ENCODE peak calls at places on chromosomes 6 and 20, in ten cellular contexts. E is astrocyte of the hippocampus, Y is cardiac muscle cell, G is Right ventricle myocardium superior, Q is left colon, U is fibroblast of villous mesenchyme, K is T-cell, D is GM06990, M is sigmoid colon, C is ELR. A is an unnamed sample.

GRCh38 chr6:38404355-38404754 is 235.4 kb downstream of the BTBD9 start:
- DNase-seq in E (peak), Y (peak), G (no peak), Q (no peak), U (no peak), K (no peak), D (no peak), M (no peak), C (no peak), A (no peak)

GRCh38 chr20:32623667-32624157 is 38.6 kb upstream of the NOL4L start:
- DNase-seq in E (no peak), Y (no peak), G (no peak), Q (no peak), U (no peak), K (no peak), D (no peak), M (no peak), C (no peak), A (no peak)

GRCh38 chr20:32960222-32960518 is 44.1 kb downstream of the SUN5 start:
- DNase-seq in E (no peak), Y (no peak), G (no peak), Q (no peak), U (no peak), K (no peak), D (no peak), M (no peak), C (no peak), A (no peak)

GRCh38 chr6:21455071-21455470 is 138.5 kb upstream of the SOX4 start:
- DNase-seq in E (no peak), Y (peak), G (no peak), Q (no peak), U (peak), K (no peak), D (no peak), M (no peak), C (no peak), A (no peak)

GRCh38 chr20:34689486-34689885 is 12.6 kb upstream of the PIGU start:
- DNase-seq in E (no peak), Y (peak), G (no peak), Q (no peak), U (peak), K (no peak), D (no peak), M (no peak), C (peak), A (no peak)

GRCh38 chr20:2799688-2800589 is 488 bp downstream of the CPXM1 start:
- DNase-seq in E (peak), Y (peak), G (peak), Q (no peak), U (no peak), K (no peak), D (no peak), M (no peak), C (no peak), A (peak)

GRCh38 chr6:45915776-45916348 is 99.8 kb downstream of the CLIC5 start:
- DNase-seq in E (no peak), Y (no peak), G (no peak), Q (no peak), U (no peak), K (no peak), D (no peak), M (no peak), C (no peak), A (no peak)

GRCh38 chr6:122568865-122569264 is 41.3 kb upstream of the PKIB start:
- DNase-seq in E (no peak), Y (no peak), G (no peak), Q (peak), U (no peak), K (no peak), D (no peak), M (no peak), C (no peak), A (no peak)

GRCh38 chr6:146543211-146543939 is at the start of gene RAB32:
- DNase-seq in E (peak), Y (peak), G (peak), Q (peak), U (peak), K (peak), D (peak), M (peak), C (peak), A (peak)

GRCh38 chr20:52785678-52786077 is 186.5 kb upstream of the TSHZ2 start:
- DNase-seq in E (no peak), Y (peak), G (peak), Q (no peak), U (no peak), K (no peak), D (no peak), M (no peak), C (no peak), A (no peak)

GRCh38 chr6:12557760-12558159 is 158.8 kb upstream of the PHACTR1 start:
- DNase-seq in E (peak), Y (no peak), G (no peak), Q (no peak), U (no peak), K (no peak), D (no peak), M (no peak), C (no peak), A (no peak)

GRCh38 chr6:106080106-106081095 is 5.7 kb upstream of the PRDM1 start:
- DNase-seq in E (no peak), Y (no peak), G (no peak), Q (no peak), U (no peak), K (no peak), D (no peak), M (no peak), C (no peak), A (no peak)

GRCh38 chr6:39853604-39854003 is 61.4 kb downstream of the DAAM2 start:
- DNase-seq in E (no peak), Y (no peak), G (no peak), Q (no peak), U (no peak), K (no peak), D (no peak), M (peak), C (no peak), A (no peak)

GRCh38 chr20:54061106-54061881 is 9.1 kb downstream of the BCAS1 start:
- DNase-seq in E (peak), Y (peak), G (no peak), Q (no peak), U (peak), K (no peak), D (no peak), M (no peak), C (peak), A (no peak)

GRCh38 chr6:125004198-125004597 is 42.0 kb downstream of the RNF217 start:
- DNase-seq in E (peak), Y (peak), G (no peak), Q (no peak), U (peak), K (no peak), D (no peak), M (no peak), C (no peak), A (no peak)

GRCh38 chr6:73675466-73676098 is 20.4 kb upstream of the CD109 start:
- DNase-seq in E (peak), Y (peak), G (peak), Q (peak), U (peak), K (peak), D (no peak), M (peak), C (peak), A (no peak)